ENCODE peak calls at places on chromosomes 7 and 10, in four cellular contexts. A is right lobe of liver, R is uterus, O is IMR-90. F is an unnamed sample.

GRCh38 chr7:132220060-132220459 is 356.2 kb downstream of the PLXNA4 start:
- DNase-seq in R (no peak), O (no peak), A (no peak), F (no peak)

GRCh38 chr10:60186315-60187071 is 203.2 kb downstream of the ANK3 start:
- DNase-seq in O (peak; percentile 7), A (peak; percentile 57), R (no peak), F (no peak)

GRCh38 chr10:71769279-71769823 is 4.0 kb downstream of the VSIR start:
- DNase-seq in O (peak; percentile 31), A (peak; percentile 4), R (no peak), F (no peak)

GRCh38 chr10:60312818-60313588 is 76.7 kb downstream of the ANK3 start:
- DNase-seq in O (peak; percentile 82), A (no peak), R (no peak), F (no peak)

GRCh38 chr10:79376751-79377556 is 29.7 kb downstream of the PPIF start:
- DNase-seq in R (no peak), A (peak; percentile 38), O (no peak), F (no peak)

GRCh38 chr10:15035385-15036301 is 8.1 kb upstream of the OLAH start:
- DNase-seq in A (no peak), O (peak; percentile 89), R (no peak), F (no peak)

GRCh38 chr7:141333459-141333858 is 217.8 kb upstream of the AGK start:
- DNase-seq in A (no peak), R (no peak), O (no peak), F (no peak)

GRCh38 chr7:125357681-125358440 is 428.2 kb upstream of the POT1 start:
- DNase-seq in R (no peak), A (no peak), O (no peak), F (no peak)

GRCh38 chr10:130127612-130128607 is 8.3 kb upstream of the GLRX3 start:
- DNase-seq in O (peak; percentile 70), A (no peak), R (peak; percentile 46), F (no peak)

GRCh38 chr10:112639291-112639690 is 192.3 kb downstream of the VTI1A start:
- DNase-seq in A (no peak), O (peak; percentile 64), R (no peak), F (no peak)

GRCh38 chr10:43076876-43077420 is at the start of gene RET:
- DNase-seq in A (no peak), O (no peak), R (peak; percentile 38), F (no peak)

GRCh38 chr10:101066890-101067355 is 5.1 kb downstream of the KAZALD1 start:
- DNase-seq in A (no peak), R (no peak), O (no peak), F (no peak)

GRCh38 chr7:43164757-43165156 is 52.3 kb downstream of the HECW1 start:
- DNase-seq in O (peak; percentile 97), R (no peak), A (no peak), F (no peak)

GRCh38 chr7:81161459-81162075 is 242.7 kb upstream of the SEMA3C start:
- DNase-seq in O (peak; percentile 98), A (no peak), R (no peak), F (no peak)

GRCh38 chr7:104207348-104207730 is 474 bp downstream of the ORC5 start:
- DNase-seq in A (no peak), R (no peak), O (peak; percentile 12), F (no peak)

GRCh38 chr10:133422223-133422820 is 2.1 kb downstream of the SPRN start:
- DNase-seq in A (peak; percentile 49), R (no peak), O (no peak), F (no peak)

GRCh38 chr10:3783721-3784432 is 1.1 kb downstream of the KLF6 start:
- DNase-seq in R (peak; percentile 69), O (peak; percentile 61), A (peak; percentile 72), F (peak; percentile 82)

GRCh38 chr7:124033093-124033806 is 383 bp upstream of the TMEM229A start:
- DNase-seq in A (peak; percentile 53), O (no peak), R (peak; percentile 18), F (no peak)

GRCh38 chr10:100438674-100439315 is 24.0 kb upstream of the WNT8B start:
- DNase-seq in R (no peak), A (no peak), O (no peak), F (no peak)

GRCh38 chr7:135180122-135180521 is 9.6 kb upstream of the CYREN start:
- DNase-seq in O (no peak), R (no peak), A (no peak), F (no peak)

GRCh38 chr7:44891372-44891771 is 6.0 kb upstream of the PURB start:
- DNase-seq in R (no peak), A (no peak), O (no peak), F (no peak)

GRCh38 chr7:55140981-55141278 is 122.1 kb downstream of the EGFR start:
- DNase-seq in A (no peak), O (no peak), R (no peak), F (no peak)

DNA sequence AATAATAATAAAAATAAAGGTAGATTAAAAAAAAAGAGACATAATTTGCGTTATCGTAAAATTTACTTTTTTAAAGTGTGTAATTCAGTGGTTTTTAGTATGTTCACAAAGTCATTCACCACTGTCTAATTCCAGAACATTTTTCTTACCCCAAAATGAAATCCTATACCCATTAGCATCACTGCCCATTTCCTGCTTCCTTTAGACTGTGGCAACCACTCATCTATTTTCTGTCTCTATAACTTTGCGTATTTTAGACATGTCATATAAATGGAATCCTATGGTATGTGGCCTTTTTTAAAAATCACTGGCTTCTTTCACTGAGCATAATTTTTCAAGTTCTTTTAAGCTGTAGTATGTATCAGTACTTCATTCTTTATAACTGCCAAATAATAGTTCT is 53.6 kb downstream of the KAT6B start:
- DNase-seq in A (no peak), R (no peak), O (peak; percentile 81), F (no peak)
- TF ChIP-seq POLR2A in A (no peak), R (no peak), O (no peak), F (no peak)

GRCh38 chr7:16084875-16085274 is 336.5 kb downstream of the CRPPA start:
- DNase-seq in R (no peak), A (no peak), O (no peak), F (no peak)

GRCh38 chr7:16080131-16080530 is 341.2 kb downstream of the CRPPA start:
- DNase-seq in A (no peak), O (no peak), R (no peak), F (no peak)

GRCh38 chr7:16084370-16084769 is 337.0 kb downstream of the CRPPA start:
- DNase-seq in A (no peak), R (no peak), O (peak; percentile 8), F (no peak)

GRCh38 chr7:16086743-16087142 is 334.6 kb downstream of the CRPPA start:
- DNase-seq in O (no peak), R (no peak), A (no peak), F (no peak)

DNA sequence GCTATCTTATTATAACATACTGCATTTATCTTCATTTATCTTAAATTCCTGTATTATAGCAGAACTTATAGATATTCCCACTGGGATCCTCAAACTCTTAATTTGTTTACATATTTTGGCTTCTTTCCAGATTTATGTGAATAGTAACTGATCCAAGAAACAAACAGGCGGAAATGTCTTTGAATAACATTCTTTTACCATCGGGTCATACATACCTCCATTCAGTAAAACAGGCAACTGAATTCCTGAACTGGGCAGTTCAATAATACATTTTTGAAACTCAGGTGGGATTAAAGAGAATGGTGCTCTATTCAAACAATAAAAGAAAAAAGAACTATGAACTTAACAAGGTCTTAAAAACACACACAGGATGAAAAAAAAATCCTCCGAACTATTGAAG is 337.4 kb downstream of the CRPPA start:
- DNase-seq in R (no peak), O (peak; percentile 9), A (no peak), F (no peak)
- H3K4me3 ChIP-seq in R (no peak overlapping the region), O (no peak overlapping the region), A (no peak overlapping the region), F (no peak overlapping the region)

GRCh38 chr10:26269754-26270153 is 53.2 kb downstream of the GAD2 start:
- DNase-seq in A (no peak), O (no peak), R (no peak), F (no peak)
- TF ChIP-seq CTCF in A (no peak), O (no peak), R (no peak), F (no peak)

GRCh38 chr10:86400705-86401587 is 34.4 kb upstream of the GRID1 start:
- DNase-seq in O (no peak), R (peak; percentile 43), A (peak; percentile 80), F (peak; percentile 61)
- TF ChIP-seq POLR2A in O (no peak), R (no peak), A (no peak), F (no peak)

GRCh38 chr10:11018830-11019692 is 1.4 kb downstream of the CELF2 start:
- DNase-seq in A (no peak), O (no peak), R (no peak), F (no peak)
- H3K4me3 ChIP-seq in A (no peak overlapping the region), O (peak overlapping the region; percentile 87), R (peak overlapping the region; percentile 51), F (peak overlapping the region; percentile 85)

DNA sequence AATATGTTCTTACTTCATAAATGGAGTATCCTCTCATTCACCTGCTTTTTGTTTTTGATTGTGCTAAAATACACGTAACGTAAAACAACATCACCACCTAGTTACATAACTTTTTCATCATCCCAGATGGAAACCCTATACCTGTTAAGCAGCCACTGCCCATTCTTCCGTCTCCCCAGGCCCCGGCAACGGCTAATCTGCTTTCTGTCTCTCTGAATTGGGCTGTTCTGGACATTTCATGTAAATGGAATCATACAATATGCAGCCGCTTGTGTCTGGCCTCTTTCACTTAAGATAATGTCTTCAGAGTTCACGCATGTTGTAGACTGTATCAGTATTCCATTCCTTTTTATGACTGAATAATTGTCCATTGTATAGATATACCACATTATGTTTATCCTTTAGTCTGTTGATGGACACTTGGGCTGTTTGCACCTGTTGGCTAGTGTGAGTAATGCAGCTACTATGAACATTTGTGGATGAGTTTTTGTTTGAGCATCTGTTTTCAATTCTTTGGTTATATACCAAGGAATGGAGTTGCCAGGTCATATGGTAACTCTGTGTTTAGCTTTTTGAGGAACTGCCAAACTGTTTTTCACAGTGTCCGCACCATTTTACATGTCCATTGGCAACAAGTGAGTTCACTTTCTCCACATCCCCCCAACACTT is 14.1 kb upstream of the SUN1 start:
- DNase-seq in A (no peak), O (peak; percentile 85), R (no peak), F (no peak)
- TF ChIP-seq CTCF in A (peak; percentile 40), O (peak; percentile 26), R (peak; percentile 34), F (peak; percentile 41)

GRCh38 chr10:37976091-37976879 is at the start of gene ZNF25:
- DNase-seq in A (peak; percentile 99), R (peak; percentile 99), O (peak; percentile 98), F (peak; percentile 98)
- TF ChIP-seq POLR2A in A (peak; percentile 83), R (peak; percentile 74), O (peak; percentile 76), F (peak; percentile 63)